ENCODE peak calls at places on chromosomes 2 and 18, in six cellular contexts. O, K, U, V, P and Q are unnamed samples.

GRCh38 chr18:79581911-79582310 is 97.7 kb upstream of the CTDP1 start:
- DNase-seq in O (peak; percentile 2), K (no peak), U (no peak), V (no peak), P (no peak), Q (peak; percentile 28)

GRCh38 chr2:209383212-209383611 is 40.6 kb upstream of the MAP2 start:
- DNase-seq in O (no peak), K (peak; percentile 2), U (peak; percentile 76), V (no peak), P (peak; percentile 27), Q (no peak)

GRCh38 chr2:78984386-78984785 is 41.1 kb upstream of the REG3G start:
- DNase-seq in O (no peak), K (no peak), U (no peak), V (no peak), P (no peak), Q (no peak)

GRCh38 chr2:99424391-99424790 is 65.4 kb downstream of the REV1 start:
- DNase-seq in O (no peak), K (no peak), U (no peak), V (no peak), P (no peak), Q (no peak)

GRCh38 chr2:43086451-43087221 is 139.8 kb downstream of the ZFP36L2 start:
- DNase-seq in O (no peak), K (peak; percentile 81), U (peak; percentile 99), V (peak; percentile 85), P (peak; percentile 97), Q (no peak)

GRCh38 chr2:68000170-68000825 is 62.5 kb downstream of the C1D start:
- DNase-seq in O (no peak), K (no peak), U (no peak), V (no peak), P (no peak), Q (no peak)

GRCh38 chr2:204026294-204026693 is 89.7 kb downstream of the ICOS start:
- DNase-seq in O (no peak), K (no peak), U (no peak), V (no peak), P (peak; percentile 19), Q (no peak)

GRCh38 chr2:55416826-55417568 is 2.7 kb downstream of the CCDC88A start:
- DNase-seq in O (no peak), K (no peak), U (no peak), V (no peak), P (no peak), Q (no peak)

GRCh38 chr18:42211201-42211600 is 256.2 kb downstream of the PIK3C3 start:
- DNase-seq in O (no peak), K (no peak), U (no peak), V (no peak), P (no peak), Q (no peak)

GRCh38 chr2:105643405-105644173 is 101.1 kb upstream of the NCK2 start:
- DNase-seq in O (no peak), K (no peak), U (no peak), V (no peak), P (no peak), Q (no peak)

GRCh38 chr2:11563784-11564666 is 30.2 kb downstream of the GREB1 start:
- DNase-seq in O (no peak), K (no peak), U (no peak), V (no peak), P (no peak), Q (peak; percentile 20)

GRCh38 chr18:37315935-37316334 is 249.7 kb downstream of the CELF4 start:
- DNase-seq in O (no peak), K (no peak), U (no peak), V (no peak), P (no peak), Q (no peak)

GRCh38 chr2:60140180-60140579 is 413.3 kb downstream of the BCL11A start:
- DNase-seq in O (no peak), K (no peak), U (no peak), V (no peak), P (no peak), Q (no peak)

GRCh38 chr2:203949228-203949627 is 12.7 kb downstream of the ICOS start:
- DNase-seq in O (no peak), K (no peak), U (peak; percentile 3), V (no peak), P (no peak), Q (no peak)

GRCh38 chr2:170770304-170771048 is at the start of gene ERICH2:
- DNase-seq in O (peak; percentile 90), K (peak; percentile 55), U (peak; percentile 71), V (peak; percentile 91), P (peak; percentile 96), Q (peak; percentile 88)

GRCh38 chr18:49249523-49249922 is 210.9 kb downstream of the DYM start:
- DNase-seq in O (no peak), K (no peak), U (peak; percentile 84), V (no peak), P (no peak), Q (no peak)

GRCh38 chr18:11504962-11505361 is 104.4 kb upstream of the SLC35G4 start:
- DNase-seq in O (no peak), K (no peak), U (no peak), V (no peak), P (no peak), Q (no peak)

GRCh38 chr2:235268535-235268934 is 225.3 kb upstream of the AGAP1 start:
- DNase-seq in O (no peak), K (no peak), U (peak; percentile 81), V (no peak), P (peak; percentile 37), Q (no peak)

GRCh38 chr2:12317853-12318426 is 398.8 kb upstream of the TRIB2 start:
- DNase-seq in O (no peak), K (no peak), U (peak; percentile 83), V (no peak), P (no peak), Q (no peak)

GRCh38 chr2:144470334-144470733 is 49.6 kb downstream of the ZEB2 start:
- DNase-seq in O (no peak), K (no peak), U (no peak), V (no peak), P (no peak), Q (no peak)
- H3K4me1 ChIP-seq in O (peaks cover under 1% of the 10 kb centered on the region), K (peaks cover 27% of the 10 kb centered on the region), U (peaks cover 38% of the 10 kb centered on the region), V (peaks cover 14% of the 10 kb centered on the region), P (peaks cover 19% of the 10 kb centered on the region), Q (peaks cover 98% of the 10 kb centered on the region)

GRCh38 chr18:58953627-58954026 is 89.0 kb downstream of the ZNF532 start:
- DNase-seq in O (peak; percentile 48), K (peak; percentile 10), U (peak; percentile 39), V (peak; percentile 59), P (no peak), Q (no peak)

GRCh38 chr18:58952303-58952702 is 87.6 kb downstream of the ZNF532 start:
- DNase-seq in O (no peak), K (no peak), U (no peak), V (no peak), P (no peak), Q (no peak)

GRCh38 chr18:58952871-58953270 is 88.2 kb downstream of the ZNF532 start:
- DNase-seq in O (no peak), K (peak; percentile 15), U (no peak), V (no peak), P (peak; percentile 71), Q (no peak)

GRCh38 chr18:58947136-58947732 is 82.6 kb downstream of the ZNF532 start:
- DNase-seq in O (no peak), K (no peak), U (no peak), V (no peak), P (no peak), Q (no peak)

DNA sequence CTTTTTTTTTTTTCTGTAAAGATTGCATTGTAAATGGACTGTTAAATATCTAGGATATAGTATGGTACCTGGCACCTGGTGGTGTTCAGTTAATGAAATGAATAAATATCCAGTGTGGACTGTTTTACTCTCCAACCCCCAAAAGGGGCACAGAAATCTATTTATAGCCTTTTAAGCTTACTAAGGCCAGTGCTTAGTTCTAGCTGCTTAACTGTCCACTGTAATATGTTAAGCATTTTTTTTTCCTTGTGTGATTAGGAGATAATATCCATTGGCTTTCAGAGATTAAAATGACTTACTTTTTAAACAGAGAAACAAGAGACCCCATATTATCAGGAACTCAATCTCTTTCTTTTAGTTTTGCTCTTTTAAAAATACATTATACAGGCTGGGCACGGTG is 84.4 kb downstream of the ZNF532 start:
- DNase-seq in O (no peak), K (no peak), U (no peak), V (no peak), P (no peak), Q (no peak)
- H3K4me1 ChIP-seq in O (peaks cover 13% of the 10 kb centered on the region), K (peaks cover 55% of the 10 kb centered on the region), U (peaks cover 12% of the 10 kb centered on the region), V (peaks cover 5% of the 10 kb centered on the region), P (no peaks in the 10 kb centered on the region), Q (peaks cover 14% of the 10 kb centered on the region)

DNA sequence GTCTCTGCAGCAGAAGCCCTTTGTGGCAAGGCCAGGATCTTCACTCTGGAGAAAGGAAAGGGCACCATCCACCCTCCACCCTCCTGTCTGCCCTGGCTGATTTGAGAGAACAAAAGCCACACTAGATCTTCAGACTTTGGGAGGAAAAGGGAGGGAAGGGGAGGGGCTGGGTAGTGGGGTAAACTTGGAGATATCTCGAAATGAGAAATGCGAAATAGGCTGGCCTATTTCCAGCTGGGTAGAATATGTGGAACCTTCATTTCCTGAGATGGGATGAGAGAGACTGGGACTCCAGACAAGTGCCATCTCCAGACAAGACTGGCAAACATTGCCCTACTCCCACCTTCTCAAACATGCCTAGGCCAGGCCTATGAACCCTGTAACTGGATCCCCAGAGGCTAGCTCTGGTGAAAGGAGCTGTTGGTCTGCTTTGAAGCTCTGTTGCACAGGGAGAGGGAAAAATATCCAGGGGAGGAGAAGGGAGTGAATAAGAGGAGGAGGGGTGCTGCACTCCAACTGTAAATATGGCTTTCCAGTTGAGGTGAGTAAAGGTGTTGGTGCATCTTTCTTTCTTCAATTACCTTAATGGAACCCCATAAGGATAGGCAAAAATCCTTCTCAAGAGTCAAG is 1.7 kb downstream of the HOXD12 start:
- DNase-seq in O (no peak), K (no peak), U (no peak), V (no peak), P (no peak), Q (no peak)
- H3K4me1 ChIP-seq in O (peaks cover 35% of the 10 kb centered on the region), K (peaks cover 30% of the 10 kb centered on the region), U (peaks cover 3% of the 10 kb centered on the region), V (no peaks in the 10 kb centered on the region), P (peaks cover 2% of the 10 kb centered on the region), Q (peaks cover 11% of the 10 kb centered on the region)

DNA sequence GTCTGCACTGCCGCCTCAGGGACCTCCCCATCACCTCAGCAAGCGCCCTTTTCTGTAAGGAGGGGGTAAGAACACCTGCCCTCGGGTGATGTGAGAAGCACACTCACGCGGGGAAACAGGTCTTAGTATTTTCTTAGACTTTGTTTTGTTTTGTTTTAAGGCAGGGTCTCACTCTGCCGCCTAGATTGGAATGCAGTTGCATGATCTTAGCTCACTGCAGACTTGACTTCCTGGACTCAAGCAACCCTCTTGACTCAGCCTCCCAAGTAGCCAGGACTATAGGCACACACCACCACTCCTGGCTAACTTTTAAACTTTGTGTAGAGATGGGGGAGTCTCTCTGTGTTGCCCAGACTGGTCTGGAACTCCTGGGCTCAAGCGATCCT is 37.1 kb downstream of the RAMP1 start:
- DNase-seq in O (no peak), K (no peak), U (no peak), V (no peak), P (peak; percentile 8), Q (no peak)
- H3K4me1 ChIP-seq in O (peaks cover 63% of the 10 kb centered on the region), K (no peaks in the 10 kb centered on the region), U (peaks cover 18% of the 10 kb centered on the region), V (peaks cover 12% of the 10 kb centered on the region), P (no peaks in the 10 kb centered on the region), Q (peaks cover 19% of the 10 kb centered on the region)

DNA sequence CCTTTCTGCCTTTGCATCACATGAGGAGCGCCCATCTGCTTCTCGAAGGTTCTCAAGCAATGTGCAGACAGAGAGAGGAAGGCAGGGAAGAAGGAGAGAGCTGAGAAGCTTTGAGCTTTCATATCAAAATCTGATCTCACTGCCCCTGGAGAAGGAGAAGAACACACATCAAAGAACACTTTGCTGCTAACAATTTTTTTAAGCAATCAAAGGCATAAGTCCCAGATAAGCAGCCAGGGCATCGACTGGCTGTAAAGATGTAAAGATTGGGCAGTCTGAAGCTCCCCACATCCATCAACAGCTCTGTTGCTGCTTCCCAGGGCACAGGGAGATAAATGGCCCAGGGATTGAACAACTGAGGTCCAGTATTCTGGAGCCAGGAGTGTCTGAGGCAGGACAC is 137.4 kb downstream of the TNS1 start:
- DNase-seq in O (no peak), K (no peak), U (no peak), V (no peak), P (no peak), Q (no peak)
- H3K4me1 ChIP-seq in O (no peaks in the 10 kb centered on the region), K (no peaks in the 10 kb centered on the region), U (peaks cover 7% of the 10 kb centered on the region), V (peaks cover 4% of the 10 kb centered on the region), P (peaks cover 4% of the 10 kb centered on the region), Q (peaks cover 4% of the 10 kb centered on the region)